ENCODE peak calls at places on chromosomes 2 and 18, in seven cellular contexts. One of them, this sample, is unnamed.

GRCh38 chr18:55031576-55031975 is 72.3 kb upstream of the CCDC68 start:
- DNase-seq in HTR-8/SVneo: no peak
- DNase-seq in HFFc6: no peak
- DNase-seq in DMS153: no peak
- DNase-seq in frontal cortex: no peak
- DNase-seq in C1 segment of cervical spinal cord: no peak
- DNase-seq in sigmoid colon: no peak
- DNase-seq in this sample: no peak

GRCh38 chr2:147913701-147914480 is 69.1 kb downstream of the ACVR2A start:
- DNase-seq in HTR-8/SVneo: no peak
- DNase-seq in HFFc6: no peak
- DNase-seq in DMS153: no peak
- DNase-seq in frontal cortex: no peak
- DNase-seq in C1 segment of cervical spinal cord: peak
- DNase-seq in sigmoid colon: no peak
- DNase-seq in this sample: no peak

GRCh38 chr2:149427371-149427770 is 97.0 kb downstream of the LYPD6 start:
- DNase-seq in HTR-8/SVneo: no peak
- DNase-seq in HFFc6: no peak
- DNase-seq in DMS153: no peak
- DNase-seq in frontal cortex: no peak
- DNase-seq in C1 segment of cervical spinal cord: no peak
- DNase-seq in sigmoid colon: no peak
- DNase-seq in this sample: no peak

GRCh38 chr2:35830833-35831232 is 524.7 kb upstream of the CRIM1 start:
- DNase-seq in HTR-8/SVneo: no peak
- DNase-seq in HFFc6: no peak
- DNase-seq in DMS153: no peak
- DNase-seq in frontal cortex: no peak
- DNase-seq in C1 segment of cervical spinal cord: no peak
- DNase-seq in sigmoid colon: no peak
- DNase-seq in this sample: no peak

GRCh38 chr18:8224576-8224975 is 384.7 kb upstream of the RAB12 start:
- DNase-seq in HTR-8/SVneo: no peak
- DNase-seq in HFFc6: no peak
- DNase-seq in DMS153: no peak
- DNase-seq in frontal cortex: no peak
- DNase-seq in C1 segment of cervical spinal cord: no peak
- DNase-seq in sigmoid colon: no peak
- DNase-seq in this sample: no peak

GRCh38 chr2:45285791-45286390 is 276.6 kb upstream of the SIX2 start:
- DNase-seq in HTR-8/SVneo: no peak
- DNase-seq in HFFc6: no peak
- DNase-seq in DMS153: no peak
- DNase-seq in frontal cortex: no peak
- DNase-seq in C1 segment of cervical spinal cord: no peak
- DNase-seq in sigmoid colon: no peak
- DNase-seq in this sample: no peak

GRCh38 chr18:48775372-48776160 is 175.2 kb downstream of the SMAD7 start:
- DNase-seq in HTR-8/SVneo: no peak
- DNase-seq in HFFc6: no peak
- DNase-seq in DMS153: no peak
- DNase-seq in frontal cortex: no peak
- DNase-seq in C1 segment of cervical spinal cord: no peak
- DNase-seq in sigmoid colon: no peak
- DNase-seq in this sample: no peak

GRCh38 chr2:158740127-158740526 is 55.0 kb upstream of the DAPL1 start:
- DNase-seq in HTR-8/SVneo: no peak
- DNase-seq in HFFc6: peak
- DNase-seq in DMS153: no peak
- DNase-seq in frontal cortex: no peak
- DNase-seq in C1 segment of cervical spinal cord: no peak
- DNase-seq in sigmoid colon: no peak
- DNase-seq in this sample: no peak

GRCh38 chr18:37314534-37314933 is 251.1 kb downstream of the CELF4 start:
- DNase-seq in HTR-8/SVneo: no peak
- DNase-seq in HFFc6: no peak
- DNase-seq in DMS153: no peak
- DNase-seq in frontal cortex: no peak
- DNase-seq in C1 segment of cervical spinal cord: no peak
- DNase-seq in sigmoid colon: no peak
- DNase-seq in this sample: no peak

GRCh38 chr2:229410312-229410711 is 139.2 kb upstream of the PID1 start:
- DNase-seq in HTR-8/SVneo: no peak
- DNase-seq in HFFc6: no peak
- DNase-seq in DMS153: no peak
- DNase-seq in frontal cortex: no peak
- DNase-seq in C1 segment of cervical spinal cord: no peak
- DNase-seq in sigmoid colon: peak
- DNase-seq in this sample: no peak